ENCODE peak calls at places on chromosome 19, in seven cellular contexts. X is AG09309, O is cardiac fibroblast, P is astrocyte of the spinal cord, C is fibroblast of mammary gland, Z is thoracic aorta, M is cardiac muscle cell. K is an unnamed sample.

GRCh38 chr19:13091400-13092161 is 11.1 kb downstream of the LYL1 start:
- DNase-seq in C (peak; percentile 74), P (peak; percentile 95), X (peak; percentile 80), O (peak; percentile 96), Z (peak; percentile 73), M (peak; percentile 96), K (no peak)

GRCh38 chr19:34503546-34504272 is 22.2 kb downstream of the WTIP start:
- DNase-seq in Z (no peak), C (no peak), O (no peak), X (no peak), M (no peak), P (no peak), K (no peak)

GRCh38 chr19:1459479-1459878 is 9.6 kb downstream of the APC2 start:
- DNase-seq in M (no peak), Z (no peak), X (no peak), P (no peak), O (no peak), C (no peak), K (no peak)

GRCh38 chr19:19459707-19460251 is 54.3 kb downstream of the GATAD2A start:
- DNase-seq in O (peak; percentile 56), X (peak; percentile 25), C (peak; percentile 84), P (peak; percentile 60), Z (no peak), M (peak; percentile 58), K (no peak)

GRCh38 chr19:13834308-13834790 is 39.1 kb downstream of the ZSWIM4 start:
- DNase-seq in O (peak; percentile 39), Z (no peak), X (no peak), P (peak; percentile 51), M (peak; percentile 47), C (peak; percentile 73), K (no peak)

GRCh38 chr19:16654151-16654550 is 5.8 kb downstream of the SMIM7 start:
- DNase-seq in O (no peak), P (no peak), X (no peak), Z (no peak), C (peak; percentile 27), M (peak; percentile 6), K (no peak)

GRCh38 chr19:10269333-10270179 is 1.4 kb upstream of the ICAM1 start:
- DNase-seq in M (peak; percentile 88), P (peak; percentile 74), O (peak; percentile 85), X (no peak), Z (no peak), C (peak; percentile 64), K (peak; percentile 41)

GRCh38 chr19:8615813-8616596 is 5.5 kb upstream of the ADAMTS10 start:
- DNase-seq in Z (no peak), O (peak; percentile 65), X (no peak), C (peak; percentile 49), P (peak; percentile 68), M (peak; percentile 74), K (peak; percentile 82)

GRCh38 chr19:4622695-4623421 is 16.5 kb upstream of the TNFAIP8L1 start:
- DNase-seq in Z (no peak), O (no peak), M (no peak), C (no peak), X (no peak), P (no peak), K (no peak)

GRCh38 chr19:40322951-40323615 is 25.1 kb downstream of the C19orf47 start:
- DNase-seq in X (no peak), P (peak; percentile 59), Z (no peak), O (no peak), C (no peak), M (no peak), K (no peak)

GRCh38 chr19:460877-461609 is at the start of gene SHC2:
- DNase-seq in Z (no peak), M (no peak), P (no peak), C (no peak), X (no peak), O (no peak), K (peak; percentile 67)

GRCh38 chr19:17406039-17406886 is 833 bp upstream of the BST2 start:
- DNase-seq in M (peak; percentile 52), O (peak; percentile 38), P (peak; percentile 86), C (no peak), X (no peak), Z (no peak), K (no peak)

GRCh38 chr19:7507884-7508283 is 8.0 kb upstream of the ZNF358 start:
- DNase-seq in C (peak; percentile 91), X (no peak), O (peak; percentile 82), M (peak; percentile 82), P (peak; percentile 86), Z (peak; percentile 69), K (peak; percentile 90)

GRCh38 chr19:56955637-56956216 is 115.2 kb upstream of the PEG3 start:
- DNase-seq in C (no peak), X (no peak), Z (no peak), P (no peak), O (no peak), M (no peak), K (no peak)

GRCh38 chr19:55552206-55552605 is 6.9 kb upstream of the SBK3 start:
- DNase-seq in M (no peak), O (no peak), P (no peak), C (no peak), Z (no peak), X (no peak), K (no peak)

GRCh38 chr19:18775586-18776287 is 15.4 kb downstream of the COMP start:
- DNase-seq in P (peak; percentile 32), Z (no peak), X (no peak), C (peak; percentile 73), M (peak; percentile 35), O (peak; percentile 28), K (no peak)

GRCh38 chr19:17703823-17704463 is 15.3 kb upstream of the MAP1S start:
- DNase-seq in O (peak; percentile 66), X (no peak), C (peak; percentile 60), Z (no peak), M (peak; percentile 65), P (no peak), K (no peak)

GRCh38 chr19:45590300-45591003 is 5.8 kb upstream of the OPA3 start:
- DNase-seq in Z (no peak), C (no peak), X (no peak), P (no peak), M (no peak), O (no peak), K (no peak)

GRCh38 chr19:45589768-45590167 is 5.2 kb upstream of the OPA3 start:
- DNase-seq in O (no peak), Z (no peak), C (no peak), X (no peak), M (no peak), P (no peak), K (no peak)

GRCh38 chr19:45585158-45585577 is 566 bp upstream of the OPA3 start:
- DNase-seq in M (no peak), C (no peak), Z (no peak), O (no peak), P (no peak), X (no peak), K (no peak)

GRCh38 chr19:45591004-45591637 is 6.5 kb upstream of the OPA3 start:
- DNase-seq in C (peak; percentile 39), Z (no peak), P (peak; percentile 19), O (no peak), X (no peak), M (no peak), K (peak; percentile 74)

GRCh38 chr19:45587873-45588272 is 3.3 kb upstream of the OPA3 start:
- DNase-seq in Z (no peak), M (no peak), C (peak; percentile 39), P (no peak), X (no peak), O (no peak), K (no peak)
- H3K4me3 ChIP-seq in Z (no peak overlapping the region), M (no peak overlapping the region), C (no peak overlapping the region), P (no peak overlapping the region), X (no peak overlapping the region), O (no peak overlapping the region), K (no peak overlapping the region)

DNA sequence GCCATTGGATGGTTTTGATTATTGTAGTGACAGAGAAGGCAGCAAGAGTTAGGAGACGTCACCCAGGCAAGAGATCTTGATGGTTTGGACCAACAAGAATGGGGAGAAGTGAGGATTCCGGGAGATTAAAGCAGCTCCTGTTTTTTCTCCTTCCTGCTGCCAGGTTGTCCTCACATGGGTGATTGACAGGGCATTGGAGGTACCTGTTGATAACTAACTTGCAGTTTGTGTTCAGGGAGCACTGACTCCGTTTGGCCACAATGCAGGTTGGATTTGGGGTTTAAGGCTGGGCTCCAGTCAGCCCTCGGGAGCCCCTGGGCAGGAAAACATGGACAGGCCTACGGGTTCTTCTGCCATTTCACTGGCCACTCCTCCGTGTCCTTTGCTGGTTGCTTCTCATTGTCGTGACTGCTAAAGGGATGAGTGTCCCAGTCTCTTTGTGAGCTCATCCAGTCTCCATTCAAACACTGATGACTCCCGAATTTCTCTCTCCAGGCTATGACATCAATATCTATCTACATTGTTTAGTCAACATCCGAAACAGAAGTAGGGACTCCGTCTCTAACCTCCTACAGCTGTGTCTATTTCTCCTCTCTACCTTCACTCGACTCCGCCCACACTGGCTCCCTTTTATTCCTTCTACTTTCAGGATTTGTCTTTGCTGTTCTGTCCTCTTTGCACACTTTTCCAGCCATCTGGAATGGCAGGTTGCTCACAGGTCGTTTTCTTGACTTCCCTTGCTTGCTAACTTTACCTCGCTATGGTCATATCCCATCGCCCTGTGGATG is 1.3 kb upstream of the PTOV1 start:
- DNase-seq in P (no peak), M (no peak), Z (no peak), C (no peak), O (no peak), X (no peak), K (no peak)
- H3K4me3 ChIP-seq in P (peak overlapping the region; percentile 88), M (peak overlapping the region; percentile 79), Z (peak overlapping the region; percentile 86), C (peak overlapping the region; percentile 81), O (no peak overlapping the region), X (no peak overlapping the region), K (peak overlapping the region; percentile 71)

DNA sequence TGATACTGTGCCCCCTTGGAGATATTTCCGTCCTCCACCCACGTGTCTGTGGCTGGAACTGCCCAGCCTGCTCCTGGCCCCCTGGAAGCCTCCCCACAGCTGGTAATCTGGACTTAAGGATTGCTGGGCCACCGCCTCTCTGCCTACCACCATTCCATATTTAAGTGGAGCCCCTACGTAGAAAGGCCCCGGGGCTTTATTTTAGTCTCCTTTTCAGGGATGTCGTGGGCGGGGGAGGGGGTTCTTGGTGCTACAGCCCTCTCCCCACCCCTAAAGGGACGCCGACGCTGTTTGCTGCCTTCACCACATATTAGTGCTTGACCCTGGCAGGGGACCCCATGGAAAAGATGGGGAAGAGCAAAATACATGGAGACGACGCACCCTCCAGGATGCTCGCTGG is 2.7 kb upstream of the NOP53 start:
- DNase-seq in X (no peak), O (peak; percentile 49), M (peak; percentile 53), Z (no peak), C (peak; percentile 34), P (peak; percentile 27), K (no peak)
- H3K4me3 ChIP-seq in X (peak overlapping the region; percentile 17), O (no peak overlapping the region), M (no peak overlapping the region), Z (peak overlapping the region; percentile 64), C (peak overlapping the region; percentile 10), P (no peak overlapping the region), K (no peak overlapping the region)

GRCh38 chr19:35775298-35776101 is at the start of gene ARHGAP33:
- DNase-seq in M (peak; percentile 97), C (peak; percentile 93), Z (peak; percentile 98), O (peak; percentile 96), P (peak; percentile 96), X (peak; percentile 67), K (peak; percentile 97)

GRCh38 chr19:35773020-35773809 is 2.1 kb upstream of the ARHGAP33 start:
- DNase-seq in C (peak; percentile 76), M (peak; percentile 72), X (no peak), O (peak; percentile 42), P (no peak), Z (no peak), K (no peak)

GRCh38 chr19:35775046-35775297 is 392 bp upstream of the ARHGAP33 start:
- DNase-seq in X (no peak), C (no peak), O (no peak), Z (no peak), M (no peak), P (no peak), K (no peak)

GRCh38 chr19:35776102-35776788 is 881 bp downstream of the ARHGAP33 start:
- DNase-seq in M (no peak), Z (no peak), X (no peak), C (no peak), P (no peak), O (no peak), K (no peak)

GRCh38 chr19:35774274-35775045 is 904 bp upstream of the ARHGAP33 start:
- DNase-seq in Z (no peak), C (no peak), O (no peak), M (no peak), X (no peak), P (no peak), K (no peak)
- H3K4me3 ChIP-seq in Z (peak overlapping the region; percentile 94), C (no peak overlapping the region), O (peak overlapping the region; percentile 8), M (peak overlapping the region; percentile 99), X (no peak overlapping the region), P (no peak overlapping the region), K (peak overlapping the region; percentile 13)